ENCODE peak calls at places on chromosomes 5 and 9, in nine cellular contexts. One of them, this sample, is unnamed.

GRCh38 chr5:90424245-90424644 is 14.7 kb upstream of the CETN3 start:
- DNase-seq in neural progenitor cell: no peak
- DNase-seq in fibroblast of lung: no peak
- DNase-seq in GM12878: no peak
- DNase-seq in HCT116: no peak
- DNase-seq in PC-3: no peak
- DNase-seq in K562: no peak
- DNase-seq in mammary epithelial cell: no peak
- DNase-seq in trophoblast cell: no peak
- DNase-seq in this sample: no peak

GRCh38 chr9:128091144-128091543 is 23.1 kb downstream of the SLC25A25 start:
- DNase-seq in mammary epithelial cell: peak; percentile 62
- DNase-seq in neural progenitor cell: no peak
- DNase-seq in K562: peak; percentile 66
- DNase-seq in trophoblast cell: no peak
- DNase-seq in GM12878: no peak
- DNase-seq in HCT116: no peak
- DNase-seq in fibroblast of lung: peak; percentile 92
- DNase-seq in PC-3: no peak
- DNase-seq in this sample: no peak

GRCh38 chr9:79220246-79220645 is 351.5 kb upstream of the TLE4 start:
- DNase-seq in neural progenitor cell: no peak
- DNase-seq in PC-3: no peak
- DNase-seq in HCT116: no peak
- DNase-seq in GM12878: no peak
- DNase-seq in trophoblast cell: no peak
- DNase-seq in K562: no peak
- DNase-seq in mammary epithelial cell: no peak
- DNase-seq in fibroblast of lung: peak; percentile 25
- DNase-seq in this sample: no peak

GRCh38 chr9:91075279-91075678 is 273.7 kb downstream of the SYK start:
- DNase-seq in trophoblast cell: peak; percentile 85
- DNase-seq in K562: no peak
- DNase-seq in PC-3: no peak
- DNase-seq in GM12878: no peak
- DNase-seq in fibroblast of lung: no peak
- DNase-seq in neural progenitor cell: no peak
- DNase-seq in mammary epithelial cell: no peak
- DNase-seq in HCT116: no peak
- DNase-seq in this sample: no peak

GRCh38 chr9:35844628-35845301 is 15.7 kb downstream of the TMEM8B start:
- DNase-seq in K562: no peak
- DNase-seq in trophoblast cell: peak; percentile 39
- DNase-seq in fibroblast of lung: peak; percentile 90
- DNase-seq in HCT116: peak; percentile 26
- DNase-seq in neural progenitor cell: no peak
- DNase-seq in PC-3: peak; percentile 91
- DNase-seq in GM12878: peak; percentile 64
- DNase-seq in mammary epithelial cell: peak; percentile 83
- DNase-seq in this sample: peak; percentile 72

GRCh38 chr5:71653119-71653518 is 66.0 kb upstream of the CARTPT start:
- DNase-seq in PC-3: no peak
- DNase-seq in K562: no peak
- DNase-seq in trophoblast cell: no peak
- DNase-seq in GM12878: no peak
- DNase-seq in neural progenitor cell: no peak
- DNase-seq in fibroblast of lung: no peak
- DNase-seq in HCT116: no peak
- DNase-seq in mammary epithelial cell: no peak
- DNase-seq in this sample: no peak

GRCh38 chr9:91546574-91546973 is 122.9 kb upstream of the NFIL3 start:
- DNase-seq in neural progenitor cell: no peak
- DNase-seq in mammary epithelial cell: peak; percentile 88
- DNase-seq in trophoblast cell: no peak
- DNase-seq in HCT116: no peak
- DNase-seq in GM12878: no peak
- DNase-seq in fibroblast of lung: no peak
- DNase-seq in K562: no peak
- DNase-seq in PC-3: peak; percentile 69
- DNase-seq in this sample: no peak

GRCh38 chr9:38066167-38066906 is 2.7 kb downstream of the SHB start:
- DNase-seq in trophoblast cell: no peak
- DNase-seq in K562: no peak
- DNase-seq in HCT116: no peak
- DNase-seq in mammary epithelial cell: peak; percentile 52
- DNase-seq in GM12878: no peak
- DNase-seq in PC-3: peak; percentile 22
- DNase-seq in fibroblast of lung: no peak
- DNase-seq in neural progenitor cell: peak; percentile 48
- DNase-seq in this sample: peak; percentile 64

GRCh38 chr9:72772641-72773040 is 180.2 kb downstream of the ALDH1A1 start:
- DNase-seq in mammary epithelial cell: no peak
- DNase-seq in GM12878: no peak
- DNase-seq in HCT116: no peak
- DNase-seq in fibroblast of lung: peak; percentile 26
- DNase-seq in trophoblast cell: no peak
- DNase-seq in neural progenitor cell: no peak
- DNase-seq in K562: no peak
- DNase-seq in PC-3: no peak
- DNase-seq in this sample: no peak

GRCh38 chr9:21779397-21779796 is 23.0 kb upstream of the MTAP start:
- DNase-seq in trophoblast cell: no peak
- DNase-seq in HCT116: no peak
- DNase-seq in mammary epithelial cell: peak; percentile 39
- DNase-seq in GM12878: no peak
- DNase-seq in PC-3: peak; percentile 11
- DNase-seq in fibroblast of lung: no peak
- DNase-seq in neural progenitor cell: no peak
- DNase-seq in K562: no peak
- DNase-seq in this sample: no peak

DNA sequence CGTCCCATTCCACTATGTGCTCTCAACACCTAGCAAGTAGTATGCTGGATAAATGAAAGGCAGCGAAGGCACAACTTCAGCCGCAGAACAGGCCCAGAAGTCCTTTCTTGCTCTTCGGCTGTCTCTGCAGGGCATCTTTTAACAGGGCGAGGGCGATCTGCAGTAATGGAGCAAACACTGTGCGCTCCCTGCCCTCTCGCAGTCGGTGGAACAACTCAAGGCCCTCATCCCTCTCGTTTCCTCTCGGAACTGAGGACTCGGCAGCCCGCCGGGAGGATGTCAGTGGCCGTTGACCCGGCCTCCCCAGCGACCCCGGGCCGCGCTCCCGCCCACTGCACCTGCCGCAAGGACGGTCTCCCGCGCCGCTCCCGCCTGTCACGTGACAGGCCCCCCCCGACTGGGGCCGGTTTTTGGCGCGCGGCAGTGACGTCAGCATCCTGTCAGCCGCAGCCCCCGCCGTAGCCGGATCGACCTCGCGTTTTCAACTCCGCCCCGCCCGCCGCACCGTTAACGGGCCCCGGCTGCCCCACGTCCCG is 1.1 kb downstream of the ZNF367 start:
- DNase-seq in GM12878: peak; percentile 48
- DNase-seq in HCT116: peak; percentile 56
- DNase-seq in fibroblast of lung: peak; percentile 74
- DNase-seq in K562: peak; percentile 87
- DNase-seq in PC-3: peak; percentile 74
- DNase-seq in trophoblast cell: peak; percentile 81
- DNase-seq in neural progenitor cell: peak; percentile 93
- DNase-seq in mammary epithelial cell: peak; percentile 73
- DNase-seq in this sample: peak; percentile 94
- H3K4me1 ChIP-seq in GM12878: peaks cover 34% of the 10 kb centered on the region
- H3K4me1 ChIP-seq in HCT116: peaks cover 21% of the 10 kb centered on the region
- H3K4me1 ChIP-seq in fibroblast of lung: peaks cover 11% of the 10 kb centered on the region
- H3K4me1 ChIP-seq in K562: peaks cover 23% of the 10 kb centered on the region
- H3K4me1 ChIP-seq in PC-3: peaks cover 19% of the 10 kb centered on the region
- H3K4me1 ChIP-seq in trophoblast cell: peaks cover 6% of the 10 kb centered on the region
- H3K4me1 ChIP-seq in neural progenitor cell: peaks cover 25% of the 10 kb centered on the region
- H3K4me1 ChIP-seq in mammary epithelial cell: peaks cover 14% of the 10 kb centered on the region
- H3K4me1 ChIP-seq in this sample: peaks cover 63% of the 10 kb centered on the region

DNA sequence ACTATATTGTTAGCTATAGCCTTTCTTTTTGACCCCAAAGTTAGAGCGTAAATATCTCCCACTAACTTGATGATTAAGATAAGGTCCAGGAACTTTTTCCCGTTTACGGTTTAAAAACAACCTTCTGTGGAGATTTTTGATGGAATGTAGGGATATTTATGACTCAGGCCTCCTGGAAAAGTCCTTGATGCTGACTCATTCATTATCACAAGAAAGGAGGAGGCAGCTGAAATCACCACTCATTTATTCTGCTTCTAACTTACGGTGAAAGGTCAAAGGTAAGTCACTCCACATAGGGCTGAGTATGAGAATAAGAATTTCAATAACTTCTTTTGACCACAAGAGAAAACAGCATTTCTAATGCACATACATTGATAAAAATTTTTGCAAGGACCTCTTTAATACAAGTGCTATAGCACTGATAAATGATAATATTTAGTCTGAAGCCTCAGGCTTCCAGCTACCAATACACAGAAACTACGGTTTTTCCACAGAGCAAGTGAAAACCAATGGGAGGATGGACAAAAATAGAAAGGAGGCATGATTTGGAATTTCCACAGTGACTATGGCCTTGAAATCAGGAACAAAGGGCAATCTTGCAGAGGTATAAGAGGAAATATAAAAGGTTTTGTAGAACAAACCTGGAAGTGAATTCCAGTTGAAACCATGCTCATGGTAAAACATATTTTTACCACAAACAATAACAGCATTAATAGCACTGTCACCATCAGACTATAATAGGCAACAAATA is 146.5 kb downstream of the PPP2R2B start:
- DNase-seq in fibroblast of lung: peak; percentile 83
- DNase-seq in mammary epithelial cell: peak; percentile 85
- DNase-seq in K562: no peak
- DNase-seq in GM12878: no peak
- DNase-seq in trophoblast cell: peak; percentile 79
- DNase-seq in HCT116: peak; percentile 79
- DNase-seq in PC-3: peak; percentile 95
- DNase-seq in neural progenitor cell: no peak
- DNase-seq in this sample: no peak
- H3K9ac ChIP-seq in fibroblast of lung: no peak overlapping the region
- H3K9ac ChIP-seq in mammary epithelial cell: no peak overlapping the region
- H3K9ac ChIP-seq in K562: no peak overlapping the region
- H3K9ac ChIP-seq in GM12878: no peak overlapping the region
- H3K9ac ChIP-seq in trophoblast cell: no peak overlapping the region
- H3K9ac ChIP-seq in HCT116: peak overlapping the region; percentile 19
- H3K9ac ChIP-seq in PC-3: no peak overlapping the region
- H3K9ac ChIP-seq in neural progenitor cell: no peak overlapping the region
- H3K9ac ChIP-seq in this sample: no peak overlapping the region

GRCh38 chr5:14595877-14596276 is 14.3 kb downstream of the OTULINL start:
- DNase-seq in K562: no peak
- DNase-seq in trophoblast cell: peak; percentile 26
- DNase-seq in neural progenitor cell: no peak
- DNase-seq in HCT116: no peak
- DNase-seq in PC-3: no peak
- DNase-seq in fibroblast of lung: no peak
- DNase-seq in GM12878: no peak
- DNase-seq in mammary epithelial cell: no peak
- DNase-seq in this sample: no peak

GRCh38 chr5:14597080-14597479 is 15.5 kb downstream of the OTULINL start:
- DNase-seq in trophoblast cell: no peak
- DNase-seq in neural progenitor cell: no peak
- DNase-seq in HCT116: no peak
- DNase-seq in PC-3: no peak
- DNase-seq in fibroblast of lung: no peak
- DNase-seq in mammary epithelial cell: no peak
- DNase-seq in GM12878: no peak
- DNase-seq in K562: no peak
- DNase-seq in this sample: no peak

GRCh38 chr5:14599717-14600116 is 18.1 kb downstream of the OTULINL start:
- DNase-seq in GM12878: no peak
- DNase-seq in mammary epithelial cell: no peak
- DNase-seq in neural progenitor cell: no peak
- DNase-seq in K562: no peak
- DNase-seq in PC-3: no peak
- DNase-seq in trophoblast cell: no peak
- DNase-seq in fibroblast of lung: no peak
- DNase-seq in HCT116: no peak
- DNase-seq in this sample: no peak

GRCh38 chr5:14600846-14601245 is 19.3 kb downstream of the OTULINL start:
- DNase-seq in GM12878: no peak
- DNase-seq in PC-3: no peak
- DNase-seq in neural progenitor cell: no peak
- DNase-seq in K562: no peak
- DNase-seq in HCT116: no peak
- DNase-seq in trophoblast cell: no peak
- DNase-seq in fibroblast of lung: no peak
- DNase-seq in mammary epithelial cell: no peak
- DNase-seq in this sample: no peak

DNA sequence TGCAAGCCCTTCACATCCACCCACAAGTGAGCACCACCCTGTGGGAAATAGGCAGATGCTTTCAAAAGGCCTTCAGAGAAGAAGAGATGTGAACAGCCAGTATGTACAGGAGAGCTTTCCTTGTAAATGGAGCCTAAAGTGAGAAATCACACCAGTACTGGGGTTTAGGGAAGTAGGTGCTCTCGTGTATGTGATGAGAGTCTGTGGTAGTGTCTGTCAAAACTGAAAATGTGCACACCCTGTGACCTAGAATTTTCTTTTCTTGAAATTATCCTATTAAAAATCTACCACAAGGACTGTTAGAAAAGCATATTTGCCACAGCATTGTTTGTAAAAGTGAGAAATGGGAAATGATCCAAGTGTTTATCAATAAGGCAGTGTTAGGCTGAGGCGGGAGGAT is 16.6 kb downstream of the OTULINL start:
- DNase-seq in PC-3: no peak
- DNase-seq in mammary epithelial cell: no peak
- DNase-seq in GM12878: no peak
- DNase-seq in fibroblast of lung: no peak
- DNase-seq in neural progenitor cell: no peak
- DNase-seq in K562: no peak
- DNase-seq in HCT116: no peak
- DNase-seq in trophoblast cell: no peak
- DNase-seq in this sample: no peak
- H3K79me2 ChIP-seq in PC-3: peaks cover 69% of the 10 kb centered on the region
- H3K79me2 ChIP-seq in mammary epithelial cell: no peaks in the 10 kb centered on the region
- H3K79me2 ChIP-seq in GM12878: peaks cover 1% of the 10 kb centered on the region
- H3K79me2 ChIP-seq in fibroblast of lung: no peaks in the 10 kb centered on the region
- H3K79me2 ChIP-seq in neural progenitor cell: no peaks in the 10 kb centered on the region
- H3K79me2 ChIP-seq in K562: no peaks in the 10 kb centered on the region
- H3K79me2 ChIP-seq in HCT116: no peaks in the 10 kb centered on the region
- H3K79me2 ChIP-seq in trophoblast cell: no peaks in the 10 kb centered on the region
- H3K79me2 ChIP-seq in this sample: no peaks in the 10 kb centered on the region

DNA sequence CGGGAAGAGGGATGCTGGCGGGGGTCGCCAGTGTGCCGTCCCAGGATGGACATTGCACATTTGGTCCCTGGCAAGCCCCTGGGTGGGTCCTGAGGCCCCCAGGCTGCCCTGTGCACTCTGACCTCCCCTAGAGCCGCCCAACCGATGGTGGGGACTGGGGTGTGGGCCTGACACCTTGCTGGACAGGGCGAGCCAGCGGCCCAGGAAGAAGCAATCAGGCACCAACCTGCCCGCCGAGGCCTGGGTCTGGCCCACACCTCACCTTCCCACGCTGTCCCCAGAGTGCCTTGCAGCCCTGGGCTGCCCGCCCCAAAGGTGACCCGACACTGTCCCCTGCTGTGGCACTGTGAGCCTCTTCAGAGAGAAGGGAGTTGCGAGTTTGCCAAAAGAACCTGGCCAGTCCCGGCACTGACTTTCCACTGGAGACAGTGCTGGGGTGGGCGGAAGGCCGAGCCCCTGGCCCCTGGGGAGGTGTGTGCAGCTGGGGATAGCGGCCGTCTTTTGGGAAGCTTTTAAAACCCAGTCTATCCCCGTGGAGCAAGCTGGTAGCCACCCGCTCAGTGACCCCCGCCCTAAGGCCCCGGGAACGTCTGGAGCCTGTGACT is 12.0 kb upstream of the NRARP start:
- DNase-seq in mammary epithelial cell: no peak
- DNase-seq in GM12878: no peak
- DNase-seq in trophoblast cell: no peak
- DNase-seq in fibroblast of lung: no peak
- DNase-seq in neural progenitor cell: peak; percentile 2
- DNase-seq in K562: no peak
- DNase-seq in HCT116: no peak
- DNase-seq in PC-3: no peak
- DNase-seq in this sample: no peak
- H3K4me1 ChIP-seq in mammary epithelial cell: peaks cover 23% of the 10 kb centered on the region
- H3K4me1 ChIP-seq in GM12878: no peaks in the 10 kb centered on the region
- H3K4me1 ChIP-seq in trophoblast cell: peaks cover 6% of the 10 kb centered on the region
- H3K4me1 ChIP-seq in fibroblast of lung: no peaks in the 10 kb centered on the region
- H3K4me1 ChIP-seq in neural progenitor cell: peaks cover 31% of the 10 kb centered on the region
- H3K4me1 ChIP-seq in K562: peaks cover 96% of the 10 kb centered on the region
- H3K4me1 ChIP-seq in HCT116: peaks cover 34% of the 10 kb centered on the region
- H3K4me1 ChIP-seq in PC-3: peaks cover 29% of the 10 kb centered on the region
- H3K4me1 ChIP-seq in this sample: peaks cover 7% of the 10 kb centered on the region

This sample was measured in Karpas-422.